ENCODE peak calls at places on chromosomes 12 and 14, in nine cellular contexts. One of them, this sample, is unnamed.

GRCh38 chr12:107349008-107349747 is 255.8 kb upstream of the CRY1 start:
- DNase-seq in adipocyte: peak
- DNase-seq in HepG2: peak
- DNase-seq in WTC11: no peak
- DNase-seq in ecto neural progenitor cell: no peak
- DNase-seq in T-helper 9 cell: no peak
- DNase-seq in left colon: peak
- DNase-seq in activated CD4-positive, CD25-positive, alpha-beta regulatory T cell: no peak
- DNase-seq in erythroblast: no peak
- DNase-seq in this sample: peak

GRCh38 chr12:26701604-26702215 is 131.3 kb downstream of the ITPR2 start:
- DNase-seq in adipocyte: peak
- DNase-seq in HepG2: peak
- DNase-seq in WTC11: no peak
- DNase-seq in ecto neural progenitor cell: no peak
- DNase-seq in T-helper 9 cell: no peak
- DNase-seq in left colon: no peak
- DNase-seq in activated CD4-positive, CD25-positive, alpha-beta regulatory T cell: no peak
- DNase-seq in erythroblast: peak
- DNase-seq in this sample: peak

GRCh38 chr12:74538491-74539258 is 1.0 kb downstream of the ATXN7L3B start:
- DNase-seq in adipocyte: peak
- DNase-seq in HepG2: no peak
- DNase-seq in WTC11: no peak
- DNase-seq in ecto neural progenitor cell: no peak
- DNase-seq in T-helper 9 cell: peak
- DNase-seq in left colon: peak
- DNase-seq in activated CD4-positive, CD25-positive, alpha-beta regulatory T cell: peak
- DNase-seq in erythroblast: peak
- DNase-seq in this sample: no peak

GRCh38 chr14:28676481-28676880 is 90.1 kb upstream of the FOXG1 start:
- DNase-seq in adipocyte: peak
- DNase-seq in HepG2: no peak
- DNase-seq in WTC11: no peak
- DNase-seq in ecto neural progenitor cell: no peak
- DNase-seq in T-helper 9 cell: no peak
- DNase-seq in left colon: no peak
- DNase-seq in activated CD4-positive, CD25-positive, alpha-beta regulatory T cell: no peak
- DNase-seq in erythroblast: no peak
- DNase-seq in this sample: peak

GRCh38 chr14:22395803-22396202 is 193.2 kb downstream of the DAD1 start:
- DNase-seq in adipocyte: no peak
- DNase-seq in HepG2: no peak
- DNase-seq in WTC11: no peak
- DNase-seq in ecto neural progenitor cell: peak
- DNase-seq in T-helper 9 cell: no peak
- DNase-seq in left colon: no peak
- DNase-seq in activated CD4-positive, CD25-positive, alpha-beta regulatory T cell: no peak
- DNase-seq in erythroblast: no peak
- DNase-seq in this sample: no peak

GRCh38 chr12:74535536-74535935 is 2.1 kb upstream of the ATXN7L3B start:
- DNase-seq in adipocyte: no peak
- DNase-seq in HepG2: no peak
- DNase-seq in WTC11: no peak
- DNase-seq in ecto neural progenitor cell: no peak
- DNase-seq in T-helper 9 cell: no peak
- DNase-seq in left colon: no peak
- DNase-seq in activated CD4-positive, CD25-positive, alpha-beta regulatory T cell: no peak
- DNase-seq in erythroblast: peak
- DNase-seq in this sample: no peak

GRCh38 chr14:54722791-54723432 is 156.0 kb downstream of the SAMD4A start:
- DNase-seq in adipocyte: peak
- DNase-seq in HepG2: peak
- DNase-seq in WTC11: no peak
- DNase-seq in ecto neural progenitor cell: no peak
- DNase-seq in T-helper 9 cell: no peak
- DNase-seq in left colon: no peak
- DNase-seq in activated CD4-positive, CD25-positive, alpha-beta regulatory T cell: no peak
- DNase-seq in erythroblast: peak
- DNase-seq in this sample: no peak

GRCh38 chr14:34180428-34180827 is 229.6 kb upstream of the EGLN3 start:
- DNase-seq in adipocyte: no peak
- DNase-seq in HepG2: peak
- DNase-seq in WTC11: no peak
- DNase-seq in ecto neural progenitor cell: no peak
- DNase-seq in T-helper 9 cell: no peak
- DNase-seq in left colon: no peak
- DNase-seq in activated CD4-positive, CD25-positive, alpha-beta regulatory T cell: no peak
- DNase-seq in erythroblast: no peak
- DNase-seq in this sample: no peak

GRCh38 chr12:18898469-18898868 is 160.6 kb downstream of the CAPZA3 start:
- DNase-seq in adipocyte: no peak
- DNase-seq in HepG2: no peak
- DNase-seq in WTC11: no peak
- DNase-seq in ecto neural progenitor cell: no peak
- DNase-seq in T-helper 9 cell: no peak
- DNase-seq in left colon: no peak
- DNase-seq in activated CD4-positive, CD25-positive, alpha-beta regulatory T cell: no peak
- DNase-seq in erythroblast: no peak
- DNase-seq in this sample: no peak

GRCh38 chr12:77402726-77403125 is 337.4 kb upstream of the E2F7 start:
- DNase-seq in adipocyte: peak
- DNase-seq in HepG2: no peak
- DNase-seq in WTC11: no peak
- DNase-seq in ecto neural progenitor cell: no peak
- DNase-seq in T-helper 9 cell: no peak
- DNase-seq in left colon: no peak
- DNase-seq in activated CD4-positive, CD25-positive, alpha-beta regulatory T cell: no peak
- DNase-seq in erythroblast: no peak
- DNase-seq in this sample: no peak

GRCh38 chr14:30223385-30223785 is 295.7 kb upstream of the PRKD1 start:
- DNase-seq in adipocyte: peak
- DNase-seq in HepG2: peak
- DNase-seq in WTC11: no peak
- DNase-seq in ecto neural progenitor cell: no peak
- DNase-seq in T-helper 9 cell: no peak
- DNase-seq in left colon: peak
- DNase-seq in activated CD4-positive, CD25-positive, alpha-beta regulatory T cell: no peak
- DNase-seq in erythroblast: no peak
- DNase-seq in this sample: peak

GRCh38 chr12:51056242-51056641 is 8.1 kb downstream of the LETMD1 start:
- DNase-seq in adipocyte: no peak
- DNase-seq in HepG2: no peak
- DNase-seq in WTC11: no peak
- DNase-seq in ecto neural progenitor cell: no peak
- DNase-seq in T-helper 9 cell: no peak
- DNase-seq in left colon: no peak
- DNase-seq in activated CD4-positive, CD25-positive, alpha-beta regulatory T cell: no peak
- DNase-seq in erythroblast: no peak
- DNase-seq in this sample: no peak

GRCh38 chr12:65634626-65635331 is 189.5 kb upstream of the HMGA2 start:
- DNase-seq in adipocyte: peak
- DNase-seq in HepG2: peak
- DNase-seq in WTC11: no peak
- DNase-seq in ecto neural progenitor cell: no peak
- DNase-seq in T-helper 9 cell: no peak
- DNase-seq in left colon: no peak
- DNase-seq in activated CD4-positive, CD25-positive, alpha-beta regulatory T cell: no peak
- DNase-seq in erythroblast: no peak
- DNase-seq in this sample: peak

GRCh38 chr12:15859136-15859535 is 23.1 kb upstream of the STRAP start:
- DNase-seq in adipocyte: peak
- DNase-seq in HepG2: no peak
- DNase-seq in WTC11: no peak
- DNase-seq in ecto neural progenitor cell: no peak
- DNase-seq in T-helper 9 cell: no peak
- DNase-seq in left colon: no peak
- DNase-seq in activated CD4-positive, CD25-positive, alpha-beta regulatory T cell: no peak
- DNase-seq in erythroblast: no peak
- DNase-seq in this sample: no peak

GRCh38 chr14:70188292-70188607 is 501 bp downstream of the SLC8A3 start:
- DNase-seq in adipocyte: peak
- DNase-seq in HepG2: no peak
- DNase-seq in WTC11: no peak
- DNase-seq in ecto neural progenitor cell: no peak
- DNase-seq in T-helper 9 cell: no peak
- DNase-seq in left colon: no peak
- DNase-seq in activated CD4-positive, CD25-positive, alpha-beta regulatory T cell: no peak
- DNase-seq in erythroblast: peak
- DNase-seq in this sample: no peak

This sample was measured in RCC 7860.